ENCODE peak calls at places on chromosomes 1 and 21, in eight cellular contexts. T, S, L, F, J, K, H and O are unnamed samples.

GRCh38 chr1:109509176-109510134 is at the start of gene AMIGO1:
- DNase-seq in K (peak), J (peak), H (no peak), L (no peak), S (no peak), T (no peak), F (peak), O (no peak)

GRCh38 chr1:179052776-179053175 is 27.1 kb downstream of the FAM20B start:
- DNase-seq in H (no peak), F (no peak), S (no peak), L (no peak), K (no peak), J (no peak), T (no peak), O (no peak)

GRCh38 chr1:226867461-226868054 is 2.9 kb upstream of the PSEN2 start:
- DNase-seq in J (no peak), H (no peak), F (no peak), L (no peak), T (no peak), K (peak), S (no peak), O (no peak)

GRCh38 chr21:38905751-38906150 is 100.0 kb downstream of the ETS2 start:
- DNase-seq in F (no peak), K (no peak), J (no peak), T (no peak), H (no peak), L (no peak), S (no peak), O (no peak)

GRCh38 chr1:65277605-65278343 is 31.6 kb upstream of the DNAJC6 start:
- DNase-seq in S (no peak), L (no peak), F (no peak), H (no peak), J (no peak), T (no peak), K (no peak), O (peak)

GRCh38 chr1:116268211-116268610 is 104.8 kb upstream of the ATP1A1 start:
- DNase-seq in T (no peak), L (peak), F (peak), K (peak), J (no peak), S (peak), H (peak), O (peak)

GRCh38 chr21:46323227-46323709 is 402 bp downstream of the C21orf58 start:
- DNase-seq in T (no peak), S (no peak), J (no peak), L (no peak), F (peak), K (no peak), H (no peak), O (no peak)

GRCh38 chr1:202578001-202578500 is 132.2 kb downstream of the SYT2 start:
- DNase-seq in F (peak), K (no peak), J (no peak), H (no peak), S (no peak), T (no peak), L (no peak), O (peak)

GRCh38 chr1:204818998-204819397 is 51.7 kb upstream of the NFASC start:
- DNase-seq in T (no peak), S (no peak), J (no peak), K (no peak), F (no peak), L (no peak), H (no peak), O (no peak)